ENCODE peak calls at places on chromosomes 5 and 9, in four cellular contexts. M, H, U and C are unnamed samples.

GRCh38 chr9:8877753-8878494 is 1078.3 kb upstream of the DMAC1 start:
- DNase-seq in M (no peak), H (no peak), U (peak; percentile 37), C (no peak)

GRCh38 chr9:108830292-108830691 is 25.5 kb downstream of the ACTL7B start:
- DNase-seq in M (no peak), H (no peak), U (no peak), C (no peak)

GRCh38 chr5:71706906-71707305 is 12.2 kb upstream of the CARTPT start:
- DNase-seq in M (no peak), H (no peak), U (no peak), C (no peak)

GRCh38 chr9:22307013-22307711 is 139.5 kb upstream of the DMRTA1 start:
- DNase-seq in M (no peak), H (no peak), U (peak; percentile 78), C (peak; percentile 19)

GRCh38 chr9:70642421-70642820 is 228.0 kb upstream of the KLF9 start:
- DNase-seq in M (no peak), H (no peak), U (no peak), C (no peak)

GRCh38 chr5:52648726-52649125 is 139.0 kb upstream of the ITGA1 start:
- DNase-seq in M (no peak), H (no peak), U (no peak), C (no peak)

GRCh38 chr5:75037106-75037505 is 15.3 kb downstream of the GCNT4 start:
- DNase-seq in M (no peak), H (peak; percentile 30), U (no peak), C (peak; percentile 43)

GRCh38 chr5:169448826-169449225 is 134.7 kb upstream of the SPDL1 start:
- DNase-seq in M (no peak), H (no peak), U (no peak), C (no peak)

GRCh38 chr5:72106922-72107873 is at the start of gene MAP1B:
- DNase-seq in M (no peak), H (no peak), U (peak; percentile 80), C (no peak)

GRCh38 chr9:127916665-127917581 is at the start of gene ST6GALNAC4:
- DNase-seq in M (peak; percentile 96), H (peak; percentile 96), U (peak; percentile 95), C (no peak)

GRCh38 chr9:107239474-107239873 is 43.6 kb upstream of the RAD23B start:
- DNase-seq in M (no peak), H (no peak), U (no peak), C (no peak)

GRCh38 chr5:2509527-2509926 is 241.9 kb downstream of the IRX2 start:
- DNase-seq in M (no peak), H (no peak), U (no peak), C (no peak)

DNA sequence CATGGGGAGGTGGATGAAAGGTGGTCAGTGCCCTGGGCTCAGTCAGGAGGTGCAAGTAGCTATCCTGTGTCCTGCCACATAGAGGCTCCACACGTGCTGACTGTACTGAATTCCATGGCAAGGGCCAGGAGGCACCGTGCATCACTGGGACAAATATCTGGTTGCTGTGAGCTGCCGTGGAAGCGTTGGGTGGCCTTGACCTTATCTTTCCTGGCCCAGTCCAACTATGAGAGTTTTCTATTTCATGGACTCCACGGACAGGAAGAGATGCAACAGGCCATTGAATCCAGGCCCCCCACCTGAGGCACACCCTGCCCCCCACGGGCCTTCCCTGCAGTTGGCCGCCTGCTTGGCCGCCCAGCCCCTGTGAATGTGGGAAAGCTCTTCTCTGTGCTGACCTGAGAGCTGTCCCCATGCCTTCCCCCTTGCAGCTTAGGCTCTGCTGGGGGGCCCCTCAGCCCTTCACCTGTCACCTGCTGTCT is 1.7 kb downstream of the GRHPR start:
- DNase-seq in M (no peak), H (no peak), U (no peak), C (no peak)
- TF ChIP-seq CTCF in M (no peak), H (no peak), U (no peak), C (no peak)

DNA sequence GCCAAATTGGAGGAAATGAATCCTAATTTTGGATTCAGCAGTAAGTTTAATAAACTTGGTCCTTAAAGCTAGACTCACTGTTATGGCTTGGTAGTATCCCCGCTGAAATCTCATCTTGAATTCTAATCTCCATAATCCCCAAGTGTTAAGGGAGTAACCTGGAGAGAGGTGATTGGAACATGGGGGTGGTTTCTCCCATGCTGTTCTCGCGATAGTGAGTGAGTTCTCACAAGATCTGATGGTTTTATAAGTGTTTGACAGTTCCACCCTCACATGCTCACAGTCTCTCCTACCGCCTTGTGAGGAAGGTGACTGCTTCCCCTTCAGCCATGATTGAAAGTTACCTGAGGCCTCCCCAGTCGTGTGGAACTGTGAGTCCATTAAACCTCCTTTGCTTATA is 824.5 kb upstream of the WWC1 start:
- DNase-seq in M (no peak), H (no peak), U (no peak), C (no peak)
- H3K4me3 ChIP-seq in M (no peak overlapping the region), H (no peak overlapping the region), U (no peak overlapping the region), C (no peak overlapping the region)

GRCh38 chr5:172093965-172094364 is 87.5 kb upstream of the FBXW11 start:
- DNase-seq in M (no peak), H (no peak), U (no peak), C (no peak)
- TF ChIP-seq CTCF in M (no peak), H (no peak), U (peak; percentile 27), C (no peak)

GRCh38 chr5:111227226-111227782 is 3.1 kb downstream of the CAMK4 start:
- DNase-seq in M (no peak), H (no peak), U (no peak), C (no peak)
- H3K4me3 ChIP-seq in M (no peak overlapping the region), H (no peak overlapping the region), U (no peak overlapping the region), C (no peak overlapping the region)

GRCh38 chr5:129053438-129053837 is 41.1 kb upstream of the ISOC1 start:
- DNase-seq in M (no peak), H (no peak), U (no peak), C (no peak)
- TF ChIP-seq CTCF in M (no peak), H (no peak), U (no peak), C (no peak)

DNA sequence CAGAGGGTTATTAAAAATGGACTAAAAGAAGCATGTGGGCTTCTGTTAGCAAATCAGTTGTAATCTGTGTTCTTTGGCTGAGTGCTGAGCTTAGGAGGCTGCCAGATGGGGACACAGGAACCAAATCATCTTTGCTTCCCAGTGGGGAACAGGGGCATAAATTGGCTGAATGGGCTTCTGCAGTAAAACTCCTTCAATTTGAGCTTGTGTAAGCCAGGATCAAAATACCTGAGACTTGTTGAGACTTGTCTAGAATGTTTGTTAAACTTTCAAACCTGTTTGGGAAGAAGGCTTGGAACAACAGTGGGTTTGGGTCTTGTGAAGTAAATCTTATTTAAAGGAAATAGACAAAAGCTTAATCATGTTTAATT is 32.2 kb upstream of the TNFAIP8 start:
- DNase-seq in M (no peak), H (no peak), U (no peak), C (no peak)
- H3K4me3 ChIP-seq in M (no peak overlapping the region), H (no peak overlapping the region), U (no peak overlapping the region), C (no peak overlapping the region)

DNA sequence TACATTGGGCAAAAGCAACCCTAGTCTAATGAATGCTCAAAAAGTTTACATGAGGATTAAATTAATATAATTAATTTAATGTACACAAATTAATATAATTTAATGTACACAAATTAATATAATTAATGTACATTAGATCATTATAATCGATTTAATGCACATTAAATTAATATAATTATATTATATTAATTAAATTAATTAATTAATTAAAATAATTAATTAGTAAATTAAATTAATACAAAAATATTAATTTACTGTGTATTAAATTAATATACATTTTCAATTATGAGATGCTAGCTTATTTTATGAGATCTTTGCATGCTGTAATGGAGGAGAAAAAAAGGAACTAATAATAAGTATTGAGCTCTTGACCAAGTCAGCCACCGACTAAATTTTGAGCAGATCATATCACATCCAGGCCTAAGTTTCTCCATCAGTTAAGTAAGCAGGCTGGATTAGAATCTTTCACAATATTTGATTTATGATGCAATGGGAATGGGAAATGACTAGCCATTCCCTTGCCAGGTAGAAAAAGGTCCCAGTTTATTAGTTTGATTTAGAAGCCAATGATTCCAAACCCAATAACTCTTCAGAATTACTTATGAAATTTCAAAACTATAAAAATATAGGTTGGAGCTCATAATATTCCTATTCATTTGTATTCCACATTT is 533.4 kb upstream of the GRIA1 start:
- DNase-seq in M (no peak), H (no peak), U (no peak), C (no peak)
- TF ChIP-seq CTCF in M (no peak), H (no peak), U (no peak), C (no peak)

GRCh38 chr9:134215709-134216448 is 51.5 kb upstream of the RNU6ATAC start:
- DNase-seq in M (peak; percentile 47), H (no peak), U (no peak), C (peak; percentile 74)
- H3K4me3 ChIP-seq in M (no peak overlapping the region), H (no peak overlapping the region), U (no peak overlapping the region), C (no peak overlapping the region)

GRCh38 chr5:147240266-147240985 is 5.6 kb downstream of the STK32A start:
- DNase-seq in M (no peak), H (no peak), U (no peak), C (no peak)

GRCh38 chr5:147234098-147234824 is 565 bp upstream of the STK32A start:
- DNase-seq in M (no peak), H (no peak), U (no peak), C (no peak)

GRCh38 chr5:147234825-147235635 is at the start of gene STK32A:
- DNase-seq in M (peak; percentile 84), H (peak; percentile 39), U (peak; percentile 80), C (no peak)
- TF ChIP-seq CTCF in M (no peak), H (no peak), U (no peak), C (no peak)

GRCh38 chr5:25444697-25445096 is 799.9 kb upstream of the CDH10 start:
- DNase-seq in M (no peak), H (no peak), U (no peak), C (no peak)
- H3K4me3 ChIP-seq in M (no peak overlapping the region), H (no peak overlapping the region), U (no peak overlapping the region), C (no peak overlapping the region)